ENCODE peak calls at places on chromosomes 2 and 18, in four cellular contexts. D, U, N and O are unnamed samples.
A peak's percentile ranks its signal among the peaks of the same experiment; 100 is the strongest.

GRCh38 chr2:234839285-234839684 is 112.5 kb upstream of the SH3BP4 start:
- DNase-seq in D (no peak), U (no peak), N (no peak), O (no peak)

GRCh38 chr2:3805120-3805519 is 101.7 kb downstream of the DCDC2C start:
- DNase-seq in D (no peak), U (no peak), N (no peak), O (no peak)

GRCh38 chr2:173271825-173272224 is 82.8 kb upstream of the CDCA7 start:
- DNase-seq in D (no peak), U (no peak), N (peak; percentile 9), O (peak; percentile 22)

GRCh38 chr2:159904127-159904564 is 106.1 kb upstream of the CD302 start:
- DNase-seq in D (no peak), U (peak; percentile 65), N (no peak), O (no peak)

GRCh38 chr2:122070241-122070731 is 314.8 kb downstream of the TSN start:
- DNase-seq in D (peak; percentile 2), U (no peak), N (peak; percentile 26), O (no peak)

GRCh38 chr2:160271166-160272086 is 71.4 kb upstream of the ITGB6 start:
- DNase-seq in D (no peak), U (no peak), N (peak; percentile 65), O (no peak)

GRCh38 chr2:133674433-133675331 is 106.4 kb upstream of the NCKAP5 start:
- DNase-seq in D (peak; percentile 85), U (no peak), N (peak; percentile 86), O (peak; percentile 52)

GRCh38 chr2:150341982-150342680 is 145.3 kb downstream of the RND3 start:
- DNase-seq in D (no peak), U (no peak), N (no peak), O (peak; percentile 15)

GRCh38 chr18:6683112-6683876 is 46.2 kb upstream of the ARHGAP28 start:
- DNase-seq in D (no peak), U (no peak), N (no peak), O (no peak)

GRCh38 chr18:35588995-35589394 is 7.5 kb downstream of the GALNT1 start:
- DNase-seq in D (no peak), U (no peak), N (no peak), O (no peak)

GRCh38 chr18:68262697-68263293 is 452.1 kb downstream of the TMX3 start:
- DNase-seq in D (peak; percentile 72), U (no peak), N (peak; percentile 61), O (peak; percentile 78)

GRCh38 chr2:28231110-28231621 is 161.5 kb upstream of the FOSL2 start:
- DNase-seq in D (peak; percentile 57), U (no peak), N (peak; percentile 63), O (peak; percentile 59)

GRCh38 chr2:20436716-20437470 is 10.0 kb upstream of the RHOB start:
- DNase-seq in D (no peak), U (peak; percentile 43), N (no peak), O (no peak)

GRCh38 chr2:196315388-196316049 is 144.1 kb upstream of the STK17B start:
- DNase-seq in D (peak; percentile 46), U (no peak), N (peak; percentile 41), O (peak; percentile 60)

GRCh38 chr2:67451086-67451832 is 54.1 kb downstream of the ETAA1 start:
- DNase-seq in D (peak; percentile 53), U (no peak), N (peak; percentile 71), O (peak; percentile 98)
- TF ChIP-seq CTCF in D (no peak), U (no peak), N (no peak), O (no peak)

GRCh38 chr2:209772316-209772715 is 684 bp downstream of the UNC80 start:
- DNase-seq in D (no peak), U (no peak), N (no peak), O (no peak)
- H3K4me3 ChIP-seq in D (peak overlapping the region; percentile 37), U (no peak overlapping the region), N (no peak overlapping the region), O (no peak overlapping the region)

DNA sequence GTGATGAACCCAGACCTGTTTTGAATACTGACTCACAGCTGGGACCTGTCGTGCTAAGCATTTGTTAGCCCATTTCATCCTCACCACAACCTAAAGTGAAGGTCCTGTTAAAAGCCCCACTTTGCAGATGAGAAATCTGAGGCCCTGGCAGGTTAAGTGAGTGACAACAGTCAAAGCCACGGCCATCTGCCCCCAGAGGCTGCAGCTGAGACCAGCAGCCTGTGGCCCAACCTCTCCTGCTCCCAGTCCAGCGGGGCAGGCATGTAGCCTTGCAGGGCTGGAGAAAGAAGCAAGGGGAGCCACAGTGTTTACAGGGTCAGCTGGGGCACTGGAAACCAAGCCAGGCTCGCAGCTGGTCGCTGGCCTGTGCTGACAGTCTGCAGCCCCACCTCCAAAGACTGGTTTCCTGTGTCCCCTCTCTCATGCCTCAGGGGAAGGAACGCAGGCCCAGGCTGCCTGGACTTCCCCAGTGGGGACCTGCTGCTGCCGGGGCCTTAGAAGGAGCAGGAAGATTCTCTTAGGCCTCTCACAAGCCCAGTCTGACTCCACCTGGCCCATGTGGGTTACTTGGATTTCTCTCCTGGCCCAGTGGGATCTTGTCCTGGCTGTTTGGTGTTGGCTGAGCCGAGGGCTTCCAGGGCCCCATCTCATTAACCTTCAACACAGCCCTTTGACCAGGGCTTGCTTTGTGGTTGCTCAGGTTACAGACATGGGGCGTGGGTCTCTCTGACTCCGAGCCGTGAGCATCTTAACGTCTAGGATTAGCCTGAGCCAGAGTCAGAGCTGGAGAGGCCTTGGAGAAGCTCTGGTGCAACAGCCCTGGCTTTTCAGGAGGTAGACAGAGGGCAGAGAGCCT is 1.7 kb downstream of the INPP5D start:
- DNase-seq in D (peak; percentile 3), U (peak; percentile 75), N (peak; percentile 18), O (no peak)
- TF ChIP-seq CTCF in D (peak; percentile 30), U (no peak), N (peak; percentile 10), O (no peak)

GRCh38 chr2:61252031-61252430 is 90.0 kb downstream of the C2orf74 start:
- DNase-seq in D (no peak), U (no peak), N (no peak), O (no peak)

GRCh38 chr2:61244694-61245093 is 82.7 kb downstream of the C2orf74 start:
- DNase-seq in D (no peak), U (no peak), N (no peak), O (no peak)

GRCh38 chr2:61247204-61247812 is 85.3 kb downstream of the C2orf74 start:
- DNase-seq in D (peak; percentile 25), U (no peak), N (peak; percentile 79), O (peak; percentile 96)

GRCh38 chr2:61253136-61253535 is 91.1 kb downstream of the C2orf74 start:
- DNase-seq in D (no peak), U (no peak), N (no peak), O (peak; percentile 52)

DNA sequence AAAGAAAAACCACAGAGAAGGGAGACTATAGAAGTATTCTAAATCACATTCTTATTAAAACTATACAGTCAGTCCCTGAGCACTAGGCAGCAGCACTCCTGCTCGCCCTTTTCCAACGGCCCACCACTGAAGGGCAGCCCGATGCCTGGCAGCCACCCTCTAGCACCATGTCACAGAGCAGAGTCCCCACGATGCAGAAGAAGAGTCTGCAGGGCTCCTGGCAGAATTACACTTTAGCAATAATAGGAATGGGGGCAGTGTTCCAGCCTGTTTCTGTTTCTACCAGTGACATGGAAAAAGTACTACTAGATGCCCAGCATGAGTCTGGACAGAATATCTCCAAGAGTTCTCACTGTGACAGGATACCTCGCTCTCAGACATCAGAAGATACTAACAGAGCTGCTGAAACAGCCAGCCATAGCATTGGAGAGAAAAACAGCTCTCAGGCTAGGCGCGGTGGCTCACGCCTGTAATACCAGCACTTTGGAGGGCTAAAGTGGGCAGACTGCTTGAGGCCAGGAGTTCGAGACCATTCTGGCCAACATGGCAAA is 87.6 kb downstream of the C2orf74 start:
- DNase-seq in D (no peak), U (no peak), N (no peak), O (no peak)
- H3K4me3 ChIP-seq in D (no peak overlapping the region), U (no peak overlapping the region), N (no peak overlapping the region), O (no peak overlapping the region)

GRCh38 chr2:30959653-30960052 is 152.4 kb upstream of the CAPN13 start:
- DNase-seq in D (no peak), U (no peak), N (no peak), O (no peak)

GRCh38 chr2:30957591-30957990 is 150.3 kb upstream of the CAPN13 start:
- DNase-seq in D (no peak), U (no peak), N (no peak), O (no peak)

GRCh38 chr2:30958571-30959220 is 151.4 kb upstream of the CAPN13 start:
- DNase-seq in D (no peak), U (no peak), N (no peak), O (no peak)

GRCh38 chr2:30955516-30956132 is 148.4 kb upstream of the CAPN13 start:
- DNase-seq in D (no peak), U (no peak), N (no peak), O (no peak)

DNA sequence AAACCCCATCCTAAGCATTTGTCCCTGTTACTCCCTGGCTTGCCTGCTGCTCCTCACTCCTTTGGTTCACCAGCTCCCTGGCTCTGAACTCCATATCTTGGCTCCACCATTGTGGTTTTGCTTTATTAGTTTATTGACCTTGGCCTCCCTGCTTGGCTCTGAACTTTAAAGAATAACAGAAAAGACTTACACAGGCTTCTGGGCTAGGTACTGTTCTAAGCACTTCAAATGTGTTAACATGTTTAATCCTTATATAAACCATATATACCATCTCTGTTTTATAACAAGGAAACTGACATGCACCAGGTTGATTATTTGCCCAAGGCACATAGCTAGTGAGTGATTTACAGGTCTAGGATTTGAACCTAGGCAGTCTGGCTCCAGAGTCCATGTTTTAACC is 149.7 kb upstream of the CAPN13 start:
- DNase-seq in D (no peak), U (no peak), N (no peak), O (peak; percentile 1)
- TF ChIP-seq CTCF in D (no peak), U (no peak), N (no peak), O (no peak)

GRCh38 chr18:49024408-49024807 is 73.6 kb upstream of the SMAD7 start:
- DNase-seq in D (no peak), U (no peak), N (no peak), O (no peak)

GRCh38 chr18:49024808-49025361 is 74.1 kb upstream of the SMAD7 start:
- DNase-seq in D (no peak), U (peak; percentile 46), N (no peak), O (no peak)

GRCh38 chr18:49023281-49023937 is 72.6 kb upstream of the SMAD7 start:
- DNase-seq in D (no peak), U (peak; percentile 61), N (no peak), O (no peak)

GRCh38 chr18:49022311-49023280 is 71.8 kb upstream of the SMAD7 start:
- DNase-seq in D (no peak), U (peak; percentile 47), N (no peak), O (no peak)

GRCh38 chr18:49023938-49024341 is 73.2 kb upstream of the SMAD7 start:
- DNase-seq in D (no peak), U (peak; percentile 58), N (no peak), O (no peak)
- H3K4me3 ChIP-seq in D (no peak overlapping the region), U (no peak overlapping the region), N (no peak overlapping the region), O (no peak overlapping the region)

GRCh38 chr18:26457611-26458350 is 90.6 kb downstream of the KCTD1 start:
- DNase-seq in D (no peak), U (no peak), N (no peak), O (no peak)
- TF ChIP-seq CTCF in D (peak; percentile 26), U (peak; percentile 7), N (peak; percentile 35), O (no peak)